ENCODE peak calls at places on chromosomes 6 and 20, in five cellular contexts. U is PC-3, N is ovary, Q is heart left ventricle, K is suprapubic skin. A is an unnamed sample.

GRCh38 chr6:52718535-52718934 is 44.7 kb downstream of the GSTA2 start:
- DNase-seq in Q (no peak), N (no peak), U (peak; percentile 23), K (no peak), A (no peak)

GRCh38 chr6:161228911-161229591 is 44.8 kb downstream of the AGPAT4 start:
- DNase-seq in N (no peak), Q (no peak), K (no peak), U (peak; percentile 70), A (no peak)

GRCh38 chr6:39206250-39206721 is 23.0 kb downstream of the KCNK5 start:
- DNase-seq in N (no peak), Q (no peak), U (no peak), K (no peak), A (no peak)

GRCh38 chr6:126698732-126699240 is 358.9 kb downstream of the CENPW start:
- DNase-seq in U (no peak), N (no peak), Q (no peak), K (no peak), A (no peak)

GRCh38 chr6:54802775-54803631 is 43.6 kb upstream of the FAM83B start:
- DNase-seq in N (no peak), Q (no peak), K (no peak), U (peak; percentile 57), A (no peak)

GRCh38 chr6:110628330-110628729 is 151.9 kb upstream of the SLC22A16 start:
- DNase-seq in N (no peak), Q (no peak), U (peak; percentile 63), K (no peak), A (no peak)

GRCh38 chr6:89035252-89036106 is 45.1 kb upstream of the PNRC1 start:
- DNase-seq in K (peak; percentile 89), Q (peak; percentile 66), U (peak; percentile 62), N (peak; percentile 94), A (no peak)

GRCh38 chr20:32007787-32008616 is 2.2 kb upstream of the CCM2L start:
- DNase-seq in Q (peak; percentile 80), K (no peak), U (no peak), N (no peak), A (no peak)

GRCh38 chr6:87909849-87910248 is 137.8 kb upstream of the SPACA1 start:
- DNase-seq in K (no peak), Q (no peak), U (peak; percentile 14), N (no peak), A (no peak)

GRCh38 chr6:25296980-25297379 is 17.8 kb downstream of the CARMIL1 start:
- DNase-seq in U (no peak), N (peak; percentile 16), K (no peak), Q (no peak), A (no peak)

GRCh38 chr6:63380265-63380664 is 60.5 kb upstream of the LGSN start:
- DNase-seq in Q (no peak), K (no peak), N (no peak), U (no peak), A (no peak)

GRCh38 chr6:47168176-47168575 is 126.0 kb upstream of the ADGRF1 start:
- DNase-seq in Q (no peak), K (no peak), N (no peak), U (peak; percentile 98), A (no peak)

GRCh38 chr6:41286544-41287346 is at the start of gene TREM1:
- DNase-seq in N (no peak), K (peak; percentile 68), Q (peak; percentile 53), U (peak; percentile 52), A (no peak)

GRCh38 chr6:33993653-33994052 is 152.2 kb downstream of the GRM4 start:
- DNase-seq in N (no peak), U (no peak), K (peak; percentile 67), Q (no peak), A (no peak)

GRCh38 chr6:168045706-168046620 is 33.0 kb downstream of the FRMD1 start:
- DNase-seq in K (no peak), U (no peak), Q (no peak), N (no peak), A (no peak)

GRCh38 chr20:1418335-1418734 is 25.5 kb upstream of the FKBP1A start:
- DNase-seq in N (no peak), K (no peak), Q (no peak), U (peak; percentile 74), A (no peak)

GRCh38 chr6:48541669-48542068 is 430.7 kb upstream of the PTCHD4 start:
- DNase-seq in N (no peak), Q (no peak), K (no peak), U (peak; percentile 84), A (no peak)

GRCh38 chr6:107132330-107132954 is 17.1 kb upstream of the BEND3 start:
- DNase-seq in Q (no peak), K (peak; percentile 6), N (no peak), U (peak; percentile 53), A (peak; percentile 64)

GRCh38 chr20:47356526-47357295 is at the start of gene ZMYND8:
- DNase-seq in Q (peak; percentile 89), N (peak; percentile 87), U (peak; percentile 98), K (peak; percentile 95), A (peak; percentile 80)
- H3K4me3 ChIP-seq in Q (peak within 1 kb of the TSS; percentile 34), N (no peak within 1 kb of the TSS), U (peak within 1 kb of the TSS; percentile 48), K (peak within 1 kb of the TSS; percentile 31), A (peak within 1 kb of the TSS; percentile 68)

GRCh38 chr6:11185204-11185842 is 47.1 kb downstream of the NEDD9 start:
- DNase-seq in U (no peak), Q (no peak), K (no peak), N (no peak), A (no peak)
- H3K36me3 ChIP-seq in U (peaks cover 33% of the 10 kb centered on the region), Q (peaks cover 75% of the 10 kb centered on the region), K (peaks cover 50% of the 10 kb centered on the region), N (no peaks in the 10 kb centered on the region), A (no peaks in the 10 kb centered on the region)

GRCh38 chr6:141988954-141989705 is 143.6 kb upstream of the GJE1 start:
- DNase-seq in K (no peak), U (peak; percentile 77), N (no peak), Q (no peak), A (no peak)
- TF ChIP-seq CTCF in K (peak; percentile 41), U (peak; percentile 86), N (no peak), Q (peak; percentile 41), A (peak; percentile 63)

GRCh38 chr20:63641792-63642517 is 11.3 kb downstream of the STMN3 start:
- DNase-seq in U (peak; percentile 92), N (peak; percentile 89), Q (peak; percentile 93), K (peak; percentile 95), A (peak; percentile 93)
- H3K4me3 ChIP-seq in U (peak overlapping the region; percentile 71), N (peak overlapping the region; percentile 41), Q (peak overlapping the region; percentile 66), K (peak overlapping the region; percentile 60), A (peak overlapping the region; percentile 38)

GRCh38 chr6:302760-303159 is 10.5 kb downstream of the DUSP22 start:
- DNase-seq in N (no peak), Q (no peak), U (no peak), K (no peak), A (no peak)
- H3K36me3 ChIP-seq in N (no peaks in the 10 kb centered on the region), Q (peaks cover 16% of the 10 kb centered on the region), U (no peaks in the 10 kb centered on the region), K (peaks cover 5% of the 10 kb centered on the region), A (no peaks in the 10 kb centered on the region)

GRCh38 chr20:59598625-59599310 is 5.6 kb upstream of the PHACTR3 start:
- DNase-seq in U (peak; percentile 50), N (no peak), K (no peak), Q (peak; percentile 32), A (peak; percentile 37)
- TF ChIP-seq CTCF in U (peak; percentile 93), N (peak; percentile 48), K (peak; percentile 59), Q (peak; percentile 75), A (peak; percentile 84)

GRCh38 chr20:46012926-46013825 is 4.5 kb downstream of the MMP9 start:
- DNase-seq in U (no peak), Q (no peak), K (no peak), N (no peak), A (no peak)
- H3K4me3 ChIP-seq in U (peak overlapping the region; percentile 63), Q (no peak overlapping the region), K (no peak overlapping the region), N (no peak overlapping the region), A (peak overlapping the region; percentile 32)

DNA sequence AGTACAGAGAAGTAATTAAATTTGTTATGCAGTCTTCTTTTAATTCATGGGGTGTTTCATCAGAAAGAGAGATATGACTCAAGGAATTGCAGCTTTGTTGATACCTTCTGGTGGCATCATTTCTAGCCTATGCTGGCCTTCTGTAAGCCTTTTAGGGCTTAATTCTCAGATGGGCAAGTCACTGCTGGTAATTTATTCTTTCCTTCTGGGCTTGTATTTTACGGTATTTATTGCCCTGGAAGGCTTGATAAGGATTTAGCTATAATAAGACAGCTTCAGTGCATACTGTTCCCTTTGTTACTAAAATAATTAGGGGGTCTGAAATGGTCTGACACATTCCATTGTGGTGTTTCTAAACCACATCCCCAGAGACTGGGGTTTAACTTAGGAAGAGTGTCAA is 57.9 kb upstream of the EMILIN3 start:
- DNase-seq in Q (no peak), N (no peak), U (no peak), K (no peak), A (no peak)
- H3K36me3 ChIP-seq in Q (peaks cover 80% of the 10 kb centered on the region), N (no peaks in the 10 kb centered on the region), U (peaks cover 31% of the 10 kb centered on the region), K (peaks cover 75% of the 10 kb centered on the region), A (peaks cover 63% of the 10 kb centered on the region)

A was measured in BE2C.